ENCODE peak calls at places on chromosomes 7 and 10, in nine cellular contexts. B is PC-3, Y is prostate gland, Z is transverse colon, N is heart right ventricle, O is aorta, P is tibial artery, L is colonic mucosa, W is IMR-90. T is an unnamed sample. For H3K36me3, the result is how much of the 10 kb centered on the place peaks cover.

GRCh38 chr10:92850186-92850585 is 1.9 kb downstream of the EXOC6 start:
- DNase-seq in B (peak), Y (no peak), Z (no peak), N (no peak), O (no peak), P (no peak), L (no peak), W (peak), T (no peak)

GRCh38 chr10:3538291-3538849 is 246.6 kb downstream of the KLF6 start:
- DNase-seq in B (peak), Y (no peak), Z (no peak), N (no peak), O (no peak), P (no peak), L (no peak), W (no peak), T (no peak)

GRCh38 chr7:136173874-136174273 is 196.7 kb upstream of the MTPN start:
- DNase-seq in B (no peak), Y (no peak), Z (no peak), N (no peak), O (no peak), P (no peak), L (no peak), W (no peak), T (no peak)

GRCh38 chr7:113521468-113521867 is 397.3 kb downstream of the PPP1R3A start:
- DNase-seq in B (no peak), Y (no peak), Z (no peak), N (no peak), O (no peak), P (no peak), L (no peak), W (peak), T (no peak)

GRCh38 chr10:132279873-132280645 is 27.7 kb downstream of the STK32C start:
- DNase-seq in B (no peak), Y (no peak), Z (no peak), N (no peak), O (peak), P (no peak), L (no peak), W (no peak), T (no peak)

GRCh38 chr7:158317238-158318205 is 270.1 kb downstream of the PTPRN2 start:
- DNase-seq in B (no peak), Y (no peak), Z (no peak), N (no peak), O (no peak), P (no peak), L (no peak), W (no peak), T (no peak)

GRCh38 chr10:28281726-28282325 is 21.0 kb downstream of the MPP7 start:
- DNase-seq in B (no peak), Y (no peak), Z (no peak), N (no peak), O (no peak), P (no peak), L (no peak), W (no peak), T (no peak)

GRCh38 chr10:63549810-63550209 is 28.6 kb downstream of the REEP3 start:
- DNase-seq in B (no peak), Y (no peak), Z (no peak), N (no peak), O (no peak), P (no peak), L (no peak), W (peak), T (no peak)

GRCh38 chr7:2243483-2243840 is 1.4 kb downstream of the NUDT1 start:
- DNase-seq in B (no peak), Y (no peak), Z (no peak), N (no peak), O (no peak), P (no peak), L (no peak), W (no peak), T (no peak)

GRCh38 chr7:2611401-2611800 is 20.4 kb upstream of the TTYH3 start:
- DNase-seq in B (no peak), Y (no peak), Z (no peak), N (no peak), O (no peak), P (no peak), L (no peak), W (no peak), T (no peak)

GRCh38 chr10:43203491-43204393 is 63.1 kb downstream of the RASGEF1A start:
- DNase-seq in B (no peak), Y (no peak), Z (no peak), N (no peak), O (peak), P (peak), L (peak), W (no peak), T (peak)

GRCh38 chr10:97627731-97628130 is 5.6 kb downstream of the MORN4 start:
- DNase-seq in B (no peak), Y (no peak), Z (no peak), N (no peak), O (no peak), P (no peak), L (no peak), W (no peak), T (no peak)

GRCh38 chr10:70190102-70190501 is 19.8 kb upstream of the SAR1A start:
- DNase-seq in B (no peak), Y (no peak), Z (no peak), N (no peak), O (no peak), P (no peak), L (no peak), W (no peak), T (no peak)

GRCh38 chr7:115749924-115750323 is 280.6 kb downstream of the TFEC start:
- DNase-seq in B (no peak), Y (no peak), Z (no peak), N (no peak), O (no peak), P (no peak), L (no peak), W (peak), T (no peak)

GRCh38 chr7:767580-767940 is 40.5 kb upstream of the PRKAR1B start:
- DNase-seq in B (no peak), Y (peak), Z (no peak), N (no peak), O (no peak), P (no peak), L (no peak), W (no peak), T (no peak)

GRCh38 chr10:28940158-28940888 is 263.0 kb downstream of the BAMBI start:
- DNase-seq in B (no peak), Y (no peak), Z (no peak), N (no peak), O (no peak), P (no peak), L (no peak), W (no peak), T (no peak)

GRCh38 chr7:155187061-155187785 is 110.5 kb upstream of the INSIG1 start:
- DNase-seq in B (no peak), Y (no peak), Z (no peak), N (no peak), O (no peak), P (no peak), L (peak), W (no peak), T (no peak)

GRCh38 chr7:78019457-78020130 is 221.0 kb downstream of the PHTF2 start:
- DNase-seq in B (peak), Y (peak), Z (peak), N (peak), O (peak), P (peak), L (peak), W (peak), T (peak)

GRCh38 chr7:128737867-128738390 is 1.2 kb upstream of the CALU start:
- DNase-seq in B (peak), Y (no peak), Z (no peak), N (no peak), O (no peak), P (no peak), L (no peak), W (peak), T (no peak)

GRCh38 chr10:1354776-1355435 is 298.7 kb downstream of the WDR37 start:
- DNase-seq in B (no peak), Y (no peak), Z (no peak), N (no peak), O (no peak), P (no peak), L (no peak), W (no peak), T (peak)

GRCh38 chr7:135690566-135690965 is 28.3 kb downstream of the STMP1 start:
- DNase-seq in B (peak), Y (no peak), Z (no peak), N (no peak), O (no peak), P (no peak), L (no peak), W (peak), T (no peak)

GRCh38 chr7:109094-109493 is 83.3 kb upstream of the FAM20C start:
- DNase-seq in B (no peak), Y (no peak), Z (no peak), N (no peak), O (no peak), P (peak), L (no peak), W (no peak), T (no peak)

GRCh38 chr7:46786221-46786951 is 795.5 kb downstream of the TNS3 start:
- DNase-seq in B (peak), Y (peak), Z (no peak), N (no peak), O (no peak), P (no peak), L (no peak), W (peak), T (no peak)

GRCh38 chr10:25934673-25935139 is 677 bp downstream of the MYO3A start:
- DNase-seq in B (no peak), Y (no peak), Z (peak), N (peak), O (no peak), P (no peak), L (peak), W (no peak), T (no peak)

GRCh38 chr10:114395361-114396022 is 8.8 kb downstream of the AFAP1L2 start:
- DNase-seq in B (no peak), Y (no peak), Z (no peak), N (no peak), O (no peak), P (no peak), L (no peak), W (no peak), T (no peak)

GRCh38 chr7:40874756-40875155 is 740.0 kb downstream of the SUGCT start:
- DNase-seq in B (no peak), Y (no peak), Z (no peak), N (no peak), O (no peak), P (no peak), L (no peak), W (no peak), T (no peak)

GRCh38 chr7:32163911-32164310 is 93.7 kb upstream of the PDE1C start:
- DNase-seq in B (no peak), Y (no peak), Z (no peak), N (no peak), O (no peak), P (no peak), L (no peak), W (peak), T (no peak)

GRCh38 chr10:69438531-69439349 is 12.5 kb upstream of the TSPAN15 start:
- DNase-seq in B (peak), Y (peak), Z (peak), N (no peak), O (no peak), P (no peak), L (no peak), W (peak), T (peak)

GRCh38 chr7:101120315-101120714 is 6.6 kb upstream of the SERPINE1 start:
- DNase-seq in B (no peak), Y (no peak), Z (no peak), N (no peak), O (no peak), P (no peak), L (no peak), W (no peak), T (no peak)

GRCh38 chr7:101123703-101124068 is 3.2 kb upstream of the SERPINE1 start:
- DNase-seq in B (no peak), Y (no peak), Z (no peak), N (no peak), O (no peak), P (no peak), L (no peak), W (no peak), T (no peak)

GRCh38 chr7:101124376-101125056 is 2.4 kb upstream of the SERPINE1 start:
- DNase-seq in B (peak), Y (no peak), Z (no peak), N (no peak), O (no peak), P (no peak), L (no peak), W (peak), T (no peak)

GRCh38 chr7:101121996-101122932 is 4.6 kb upstream of the SERPINE1 start:
- DNase-seq in B (peak), Y (no peak), Z (peak), N (peak), O (peak), P (peak), L (peak), W (peak), T (peak)

DNA sequence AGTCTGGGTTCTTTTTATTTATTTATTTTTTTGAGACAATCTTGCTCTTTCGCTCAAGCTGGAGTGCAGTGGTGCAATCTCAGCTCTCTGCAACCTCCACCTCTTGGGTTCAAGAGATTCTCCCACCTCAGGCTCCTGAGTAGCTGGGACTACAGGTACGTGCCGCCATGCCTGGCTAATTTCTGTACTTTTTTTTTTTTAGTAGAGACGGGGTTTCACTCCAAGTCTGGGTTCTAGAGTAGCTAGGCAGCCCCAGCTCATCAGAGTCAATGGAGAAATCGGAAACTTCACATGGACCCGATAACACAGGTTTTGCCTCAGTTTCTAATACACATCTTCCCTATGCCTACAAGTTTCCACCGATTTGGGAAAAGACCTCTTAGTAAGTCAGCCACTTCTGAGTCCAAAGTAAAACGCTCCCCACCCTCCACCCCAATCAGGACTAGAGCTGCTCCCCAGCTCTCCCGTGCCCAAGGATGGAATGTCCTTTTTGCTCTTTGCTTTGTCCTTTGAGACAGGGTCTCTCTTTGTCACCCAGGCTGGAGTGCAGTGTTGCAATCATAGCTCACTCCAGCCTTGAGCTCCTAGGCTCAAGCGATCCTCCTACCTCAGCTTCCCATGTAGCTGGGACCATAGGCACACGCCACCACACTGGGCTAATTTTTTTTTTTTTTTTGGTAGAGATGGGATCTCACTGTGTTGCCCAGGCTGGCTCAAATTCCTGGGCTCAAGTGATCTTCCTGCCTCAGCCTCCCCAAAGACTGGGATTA is 3.8 kb upstream of the SERPINE1 start:
- DNase-seq in B (no peak), Y (no peak), Z (no peak), N (no peak), O (no peak), P (no peak), L (no peak), W (no peak), T (no peak)
- H3K4me3 ChIP-seq in B (no peak), Y (no peak), Z (no peak), N (no peak), O (no peak), P (peak), L (no peak), W (no peak), T (no peak)

DNA sequence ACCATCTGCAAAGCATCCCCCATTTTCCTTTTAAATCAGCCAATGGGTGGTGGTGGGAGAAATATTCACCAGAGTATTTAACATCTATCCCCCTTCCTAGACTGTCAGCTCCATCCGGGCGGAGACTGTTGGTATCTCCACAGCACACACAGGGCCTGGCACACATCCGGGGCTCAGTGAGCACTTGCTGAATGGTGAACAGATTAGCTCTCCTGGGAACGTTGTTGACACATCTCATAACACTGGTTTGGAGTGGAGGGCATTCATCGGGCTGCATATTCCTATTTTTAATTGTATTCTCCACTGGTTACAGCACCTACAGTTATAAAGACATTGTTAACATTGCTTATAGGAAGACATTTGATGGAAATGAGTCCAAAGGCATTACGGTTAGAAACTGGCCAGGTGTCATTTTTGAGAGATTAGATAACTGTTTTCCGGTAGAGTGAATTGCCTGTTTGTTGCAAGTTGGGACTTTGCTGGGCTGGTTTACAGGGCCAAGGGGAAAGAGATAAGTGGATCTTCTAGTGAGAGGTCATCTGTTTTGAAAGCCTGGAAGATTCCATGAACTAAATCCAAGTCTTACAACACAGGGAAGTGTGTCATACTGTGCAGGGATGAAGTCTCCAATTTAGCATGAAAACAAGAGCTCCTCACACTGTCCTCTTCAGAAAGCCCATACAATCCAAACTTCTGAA is 101.8 kb downstream of the EGFR start:
- DNase-seq in B (peak), Y (peak), Z (no peak), N (peak), O (no peak), P (no peak), L (no peak), W (peak), T (peak)
- H3K36me3 ChIP-seq in B (under half), Y (under half), Z (under half), N (under half), O (under half), P (under half), L (under half), W (under half), T (under half)

GRCh38 chr10:90890347-90890746 is 18.6 kb downstream of the RPP30 start:
- DNase-seq in B (peak), Y (no peak), Z (no peak), N (no peak), O (no peak), P (no peak), L (no peak), W (peak), T (no peak)
- H3K27ac ChIP-seq in B (peak), Y (no peak), Z (no peak), N (no peak), O (no peak), P (no peak), L (no peak), W (no peak), T (no peak)

GRCh38 chr10:86942441-86943315 is 14.7 kb downstream of the MMRN2 start:
- DNase-seq in B (no peak), Y (no peak), Z (no peak), N (peak), O (no peak), P (peak), L (peak), W (no peak), T (peak)
- H3K4me3 ChIP-seq in B (no peak), Y (no peak), Z (no peak), N (no peak), O (no peak), P (peak), L (peak), W (no peak), T (no peak)

GRCh38 chr10:95831076-95831475 is 75.1 kb downstream of the ENTPD1 start:
- DNase-seq in B (no peak), Y (no peak), Z (no peak), N (no peak), O (no peak), P (no peak), L (no peak), W (no peak), T (no peak)
- H3K36me3 ChIP-seq in B (under half), Y (under half), Z (under half), N (under half), O (under half), P (under half), L (under half), W (under half), T (under half)

DNA sequence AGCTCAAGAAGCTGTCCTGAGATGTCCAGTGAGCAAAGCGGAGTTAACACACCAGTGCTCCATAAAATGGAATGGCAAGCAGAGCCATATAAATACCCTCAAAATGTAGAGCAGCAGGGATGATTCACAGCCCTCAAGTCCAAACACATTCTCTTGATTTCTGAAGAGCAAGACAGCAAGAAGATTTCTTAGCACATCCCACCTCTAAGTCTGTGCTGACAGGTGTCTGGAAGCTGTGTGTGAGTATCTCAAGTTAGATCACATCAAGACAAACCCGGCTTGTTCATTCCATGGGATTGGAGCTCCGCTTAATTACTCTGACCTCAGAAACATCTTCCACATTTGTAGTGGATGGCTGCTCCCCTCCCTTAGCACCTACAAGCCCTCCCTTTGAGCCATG is 112.6 kb downstream of the GPR26 start:
- DNase-seq in B (no peak), Y (no peak), Z (no peak), N (no peak), O (no peak), P (no peak), L (no peak), W (no peak), T (no peak)
- H3K27ac ChIP-seq in B (no peak), Y (no peak), Z (no peak), N (no peak), O (no peak), P (no peak), L (no peak), W (no peak), T (no peak)

GRCh38 chr7:30922596-30922995 is 10.9 kb downstream of the AQP1 start:
- DNase-seq in B (no peak), Y (no peak), Z (peak), N (no peak), O (no peak), P (peak), L (peak), W (no peak), T (no peak)

GRCh38 chr7:30920584-30921539 is 9.2 kb downstream of the AQP1 start:
- DNase-seq in B (peak), Y (no peak), Z (peak), N (peak), O (peak), P (peak), L (no peak), W (peak), T (no peak)

GRCh38 chr7:30920021-30920583 is 8.4 kb downstream of the AQP1 start:
- DNase-seq in B (peak), Y (no peak), Z (peak), N (no peak), O (peak), P (peak), L (no peak), W (no peak), T (no peak)

GRCh38 chr7:30921951-30922401 is 10.3 kb downstream of the AQP1 start:
- DNase-seq in B (no peak), Y (no peak), Z (peak), N (peak), O (no peak), P (peak), L (peak), W (no peak), T (no peak)

DNA sequence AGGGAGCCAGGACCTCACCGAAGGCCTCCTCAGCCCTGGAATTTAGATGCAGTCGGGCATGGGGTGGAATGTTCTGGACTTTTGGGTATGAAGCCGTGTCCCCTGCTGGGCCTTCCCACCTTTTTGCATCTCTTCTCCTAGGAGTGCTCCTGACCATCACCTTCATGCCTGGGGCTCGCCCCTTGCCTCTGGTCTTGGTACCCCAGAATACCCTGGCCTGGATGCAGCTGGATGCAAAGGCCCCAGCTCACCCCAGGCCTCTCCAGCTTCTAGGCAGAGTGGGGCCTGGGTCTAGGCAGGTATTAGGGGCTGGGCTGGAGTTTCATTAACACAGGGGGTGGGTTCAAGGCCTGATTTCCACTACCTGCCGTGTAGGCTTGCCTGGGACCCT is 9.9 kb downstream of the AQP1 start:
- DNase-seq in B (no peak), Y (no peak), Z (peak), N (no peak), O (no peak), P (no peak), L (no peak), W (no peak), T (no peak)
- H3K4me3 ChIP-seq in B (no peak), Y (no peak), Z (no peak), N (no peak), O (no peak), P (no peak), L (no peak), W (no peak), T (no peak)

T was measured in small intestine.